ENCODE peak calls at places on chromosomes 12 and 14, in nine cellular contexts. K is tibial nerve, L is heart left ventricle, A is left ventricle myocardium inferior, Y is stomach, T is suprapubic skin, J is psoas muscle, H is GM23338, R is sigmoid colon. W is an unnamed sample.

GRCh38 chr12:25518512-25518911 is 34.6 kb downstream of the LMNTD1 start:
- DNase-seq in K (no peak), L (no peak), A (no peak), Y (no peak), T (no peak), J (no peak), H (no peak), R (no peak), W (no peak)

GRCh38 chr12:12716151-12716844 is 870 bp upstream of the CDKN1B start:
- DNase-seq in K (peak; percentile 42), L (no peak), A (no peak), Y (no peak), T (no peak), J (no peak), H (peak; percentile 34), R (no peak), W (no peak)

GRCh38 chr14:29759521-29760340 is 167.9 kb downstream of the PRKD1 start:
- DNase-seq in K (no peak), L (no peak), A (no peak), Y (no peak), T (no peak), J (no peak), H (no peak), R (no peak), W (no peak)

GRCh38 chr14:105410642-105411016 is 9.0 kb upstream of the MTA1 start:
- DNase-seq in K (no peak), L (no peak), A (no peak), Y (no peak), T (no peak), J (no peak), H (no peak), R (no peak), W (no peak)

GRCh38 chr12:79531547-79531946 is 159.2 kb downstream of the PAWR start:
- DNase-seq in K (no peak), L (no peak), A (no peak), Y (no peak), T (no peak), J (no peak), H (no peak), R (no peak), W (no peak)

GRCh38 chr12:8081921-8082577 is at the start of gene NECAP1:
- DNase-seq in K (peak; percentile 94), L (peak; percentile 96), A (peak; percentile 95), Y (peak; percentile 97), T (peak; percentile 98), J (peak; percentile 96), H (peak; percentile 99), R (peak; percentile 98), W (peak; percentile 98)

GRCh38 chr12:104909761-104910160 is 48.3 kb downstream of the SLC41A2 start:
- DNase-seq in K (no peak), L (no peak), A (no peak), Y (no peak), T (no peak), J (no peak), H (no peak), R (no peak), W (no peak)

GRCh38 chr12:115190191-115190590 is 506.2 kb upstream of the TBX3 start:
- DNase-seq in K (no peak), L (no peak), A (no peak), Y (no peak), T (no peak), J (no peak), H (no peak), R (no peak), W (no peak)

GRCh38 chr12:2161478-2161877 is 108.7 kb downstream of the CACNA1C start:
- DNase-seq in K (peak; percentile 77), L (peak; percentile 79), A (peak; percentile 81), Y (peak; percentile 46), T (no peak), J (peak; percentile 84), H (no peak), R (peak; percentile 97), W (no peak)

GRCh38 chr12:569803-570236 is 93.4 kb downstream of the NINJ2 start:
- DNase-seq in K (peak; percentile 89), L (peak; percentile 94), A (peak; percentile 91), Y (peak; percentile 90), T (peak; percentile 94), J (peak; percentile 93), H (peak; percentile 94), R (peak; percentile 93), W (peak; percentile 87)

GRCh38 chr12:24360057-24360456 is 410.6 kb upstream of the SOX5 start:
- DNase-seq in K (no peak), L (no peak), A (no peak), Y (no peak), T (no peak), J (no peak), H (no peak), R (no peak), W (no peak)

GRCh38 chr12:42758806-42759205 is 169.3 kb upstream of the PRICKLE1 start:
- DNase-seq in K (no peak), L (no peak), A (no peak), Y (no peak), T (no peak), J (no peak), H (no peak), R (no peak), W (no peak)

DNA sequence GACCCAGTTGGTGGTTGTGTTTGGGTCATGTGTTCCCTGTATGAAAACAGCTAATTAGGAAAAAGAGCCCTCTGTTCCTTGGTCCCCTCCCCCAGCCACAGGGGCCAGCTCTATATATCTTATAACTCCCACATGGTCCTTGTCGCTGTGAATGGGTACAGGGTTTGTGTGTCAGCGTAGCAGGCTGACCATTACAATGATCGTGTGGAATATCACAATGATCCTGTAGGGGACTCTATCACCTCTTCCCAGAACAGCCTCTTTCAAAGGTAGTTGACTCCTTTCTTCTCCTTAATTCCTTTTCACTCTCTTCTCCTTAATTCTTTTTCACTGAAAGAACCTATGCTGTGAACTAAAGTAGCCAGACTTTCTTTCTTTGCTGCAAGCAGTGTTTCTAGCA is 51.6 kb upstream of the RIC8B start:
- DNase-seq in K (no peak), L (no peak), A (no peak), Y (no peak), T (no peak), J (no peak), H (peak; percentile 69), R (no peak), W (no peak)
- TF ChIP-seq CTCF in K (no peak), L (no peak), A (peak; percentile 19), Y (no peak), T (no peak), J (no peak), H (peak; percentile 40), R (no peak), W (no peak)

GRCh38 chr14:36212577-36212976 is 36.1 kb upstream of the PTCSC3 start:
- DNase-seq in K (no peak), L (no peak), A (no peak), Y (no peak), T (no peak), J (no peak), H (no peak), R (no peak), W (no peak)
- H3K27me3 ChIP-seq in K (no peaks in the 10 kb centered on the region), L (peaks cover 17% of the 10 kb centered on the region), A (peaks cover 34% of the 10 kb centered on the region), Y (no peaks in the 10 kb centered on the region), T (no peaks in the 10 kb centered on the region), J (no peaks in the 10 kb centered on the region), H (no peaks in the 10 kb centered on the region), R (peaks cover 6% of the 10 kb centered on the region), W (no peaks in the 10 kb centered on the region)

DNA sequence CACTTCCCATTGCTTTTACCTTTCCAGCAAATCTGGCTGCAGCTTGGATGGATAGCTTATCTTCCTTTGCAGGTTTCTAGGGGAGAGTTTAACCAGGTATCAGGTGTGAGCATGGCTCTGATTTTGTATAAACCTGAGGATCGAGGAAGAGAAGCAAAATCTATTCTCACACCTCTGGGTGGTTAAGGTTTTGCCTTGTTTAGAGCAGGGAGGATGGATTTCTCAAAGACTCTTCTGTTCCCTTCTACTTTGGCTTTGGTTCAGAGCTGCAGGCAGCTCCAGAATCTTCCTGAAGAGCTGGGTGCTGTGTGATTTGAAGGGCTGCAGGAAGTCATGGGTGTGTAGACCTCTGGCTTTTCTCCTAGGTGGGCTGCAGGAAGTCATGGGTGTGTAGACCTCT is 1.7 kb downstream of the JDP2 start:
- DNase-seq in K (no peak), L (no peak), A (no peak), Y (no peak), T (no peak), J (no peak), H (no peak), R (no peak), W (no peak)
- H3K4me1 ChIP-seq in K (peaks cover 68% of the 10 kb centered on the region), L (peaks cover 50% of the 10 kb centered on the region), A (peaks cover 85% of the 10 kb centered on the region), Y (peaks cover 71% of the 10 kb centered on the region), T (peaks cover 47% of the 10 kb centered on the region), J (peaks cover 58% of the 10 kb centered on the region), H (peaks cover 25% of the 10 kb centered on the region), R (no peaks in the 10 kb centered on the region), W (peaks cover 30% of the 10 kb centered on the region)

DNA sequence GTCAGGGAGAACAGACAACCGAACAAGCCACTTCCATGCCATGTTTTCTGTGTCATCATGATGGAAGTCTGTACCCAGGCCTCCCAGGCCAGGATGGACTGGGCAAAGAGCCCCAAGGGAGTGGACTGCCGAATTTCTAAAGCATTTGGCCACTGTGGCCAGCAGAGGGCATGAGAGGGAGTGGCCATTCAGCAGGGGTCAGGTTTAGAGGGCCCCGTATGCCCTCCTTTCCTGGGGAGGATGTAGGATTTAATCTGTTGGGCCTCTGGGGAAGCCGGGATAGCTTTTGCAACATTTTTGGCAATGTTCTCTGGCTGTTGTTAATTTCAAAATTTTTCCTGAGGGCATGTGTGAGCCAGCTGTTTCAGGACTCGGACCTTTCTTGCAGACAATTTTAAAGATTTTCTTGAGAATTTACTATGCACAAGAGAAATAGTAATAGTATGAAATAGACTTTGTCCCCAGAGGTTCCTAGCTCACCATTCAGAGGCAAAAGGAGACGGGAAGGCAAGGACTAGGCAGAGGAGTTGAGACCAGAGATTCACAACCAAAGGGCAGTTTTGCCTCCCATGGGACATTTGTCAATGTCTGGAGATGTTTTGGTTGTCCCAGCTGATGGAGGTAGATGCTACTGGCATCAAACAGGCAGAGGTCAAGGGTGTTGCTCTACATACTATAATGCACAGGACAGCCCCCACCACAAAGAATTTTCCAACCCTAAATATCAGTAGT is 18.0 kb downstream of the ACACB start:
- DNase-seq in K (no peak), L (no peak), A (peak; percentile 58), Y (peak; percentile 31), T (peak; percentile 75), J (peak; percentile 73), H (peak; percentile 75), R (peak; percentile 68), W (no peak)
- TF ChIP-seq CTCF in K (peak; percentile 37), L (peak; percentile 59), A (peak; percentile 63), Y (no peak), T (no peak), J (peak; percentile 49), H (peak; percentile 78), R (no peak), W (peak; percentile 39)